ENCODE peak calls at places on chromosomes 4 and X, in seven cellular contexts. One of them, this sample, is unnamed. For H3K4me1, the result is how much of the 10 kb centered on the place peaks cover.

GRCh38 chr4:152109585-152110509 is 349.0 kb upstream of the GATB start:
- DNase-seq in left ventricle myocardium inferior: no peak
- DNase-seq in uterus: no peak
- DNase-seq in CD8-positive, alpha-beta T cell: no peak
- DNase-seq in GM23248: peak
- DNase-seq in spleen: no peak
- DNase-seq in fibroblast of lung: peak
- DNase-seq in this sample: no peak

GRCh38 chr4:115938764-115939443 is 825.5 kb upstream of the NDST4 start:
- DNase-seq in spleen: no peak
- DNase-seq in CD8-positive, alpha-beta T cell: no peak
- DNase-seq in fibroblast of lung: no peak
- DNase-seq in uterus: no peak
- DNase-seq in left ventricle myocardium inferior: no peak
- DNase-seq in GM23248: no peak
- DNase-seq in this sample: no peak

GRCh38 chr4:106898621-106899230 is 137.4 kb downstream of the DKK2 start:
- DNase-seq in CD8-positive, alpha-beta T cell: no peak
- DNase-seq in spleen: no peak
- DNase-seq in GM23248: peak
- DNase-seq in left ventricle myocardium inferior: no peak
- DNase-seq in fibroblast of lung: peak
- DNase-seq in uterus: no peak
- DNase-seq in this sample: no peak

GRCh38 chr4:5881340-5881739 is 11.5 kb downstream of the CRMP1 start:
- DNase-seq in fibroblast of lung: no peak
- DNase-seq in CD8-positive, alpha-beta T cell: no peak
- DNase-seq in uterus: no peak
- DNase-seq in left ventricle myocardium inferior: no peak
- DNase-seq in spleen: no peak
- DNase-seq in GM23248: no peak
- DNase-seq in this sample: no peak

GRCh38 chrX:112818114-112819012 is 22.3 kb downstream of the AMOT start:
- DNase-seq in fibroblast of lung: no peak
- DNase-seq in GM23248: no peak
- DNase-seq in CD8-positive, alpha-beta T cell: no peak
- DNase-seq in uterus: no peak
- DNase-seq in left ventricle myocardium inferior: peak
- DNase-seq in spleen: no peak
- DNase-seq in this sample: no peak

GRCh38 chrX:108641589-108642272 is 94.6 kb downstream of the IRS4 start:
- DNase-seq in fibroblast of lung: no peak
- DNase-seq in uterus: no peak
- DNase-seq in spleen: no peak
- DNase-seq in CD8-positive, alpha-beta T cell: no peak
- DNase-seq in GM23248: no peak
- DNase-seq in left ventricle myocardium inferior: no peak
- DNase-seq in this sample: no peak

GRCh38 chr4:87304659-87305277 is 17.9 kb downstream of the HSD17B13 start:
- DNase-seq in fibroblast of lung: peak
- DNase-seq in spleen: no peak
- DNase-seq in GM23248: no peak
- DNase-seq in CD8-positive, alpha-beta T cell: no peak
- DNase-seq in left ventricle myocardium inferior: no peak
- DNase-seq in uterus: no peak
- DNase-seq in this sample: no peak

GRCh38 chrX:132411310-132411977 is 77.4 kb downstream of the MBNL3 start:
- DNase-seq in fibroblast of lung: no peak
- DNase-seq in left ventricle myocardium inferior: no peak
- DNase-seq in spleen: no peak
- DNase-seq in uterus: no peak
- DNase-seq in GM23248: no peak
- DNase-seq in CD8-positive, alpha-beta T cell: no peak
- DNase-seq in this sample: no peak

GRCh38 chr4:41015031-41015675 is 199.2 kb downstream of the APBB2 start:
- DNase-seq in uterus: no peak
- DNase-seq in CD8-positive, alpha-beta T cell: no peak
- DNase-seq in GM23248: no peak
- DNase-seq in fibroblast of lung: no peak
- DNase-seq in left ventricle myocardium inferior: no peak
- DNase-seq in spleen: no peak
- DNase-seq in this sample: no peak

GRCh38 chrX:153400146-153401132 is 711 bp downstream of the PNMA6E start:
- DNase-seq in GM23248: peak
- DNase-seq in spleen: peak
- DNase-seq in left ventricle myocardium inferior: no peak
- DNase-seq in fibroblast of lung: no peak
- DNase-seq in uterus: no peak
- DNase-seq in CD8-positive, alpha-beta T cell: peak
- DNase-seq in this sample: no peak

GRCh38 chrX:20382518-20383291 is 116.0 kb upstream of the RPS6KA3 start:
- DNase-seq in CD8-positive, alpha-beta T cell: no peak
- DNase-seq in fibroblast of lung: no peak
- DNase-seq in left ventricle myocardium inferior: no peak
- DNase-seq in GM23248: peak
- DNase-seq in spleen: no peak
- DNase-seq in uterus: no peak
- DNase-seq in this sample: no peak

GRCh38 chr4:168367065-168367464 is 48.5 kb upstream of the DDX60 start:
- DNase-seq in spleen: no peak
- DNase-seq in CD8-positive, alpha-beta T cell: no peak
- DNase-seq in left ventricle myocardium inferior: no peak
- DNase-seq in uterus: no peak
- DNase-seq in GM23248: no peak
- DNase-seq in fibroblast of lung: no peak
- DNase-seq in this sample: no peak

GRCh38 chrX:35499071-35499862 is 298.9 kb upstream of the MAGEB16 start:
- DNase-seq in left ventricle myocardium inferior: no peak
- DNase-seq in CD8-positive, alpha-beta T cell: no peak
- DNase-seq in fibroblast of lung: no peak
- DNase-seq in uterus: no peak
- DNase-seq in GM23248: no peak
- DNase-seq in spleen: no peak
- DNase-seq in this sample: no peak

GRCh38 chr4:184283659-184284335 is 66.1 kb upstream of the ENPP6 start:
- DNase-seq in CD8-positive, alpha-beta T cell: no peak
- DNase-seq in fibroblast of lung: no peak
- DNase-seq in GM23248: no peak
- DNase-seq in left ventricle myocardium inferior: no peak
- DNase-seq in uterus: no peak
- DNase-seq in spleen: no peak
- DNase-seq in this sample: no peak

GRCh38 chrX:50707955-50708694 is 105.9 kb downstream of the SHROOM4 start:
- DNase-seq in spleen: no peak
- DNase-seq in GM23248: no peak
- DNase-seq in uterus: no peak
- DNase-seq in left ventricle myocardium inferior: no peak
- DNase-seq in fibroblast of lung: no peak
- DNase-seq in CD8-positive, alpha-beta T cell: no peak
- DNase-seq in this sample: no peak

GRCh38 chr4:87339440-87339839 is 16.8 kb upstream of the HSD17B13 start:
- DNase-seq in CD8-positive, alpha-beta T cell: no peak
- DNase-seq in left ventricle myocardium inferior: no peak
- DNase-seq in spleen: no peak
- DNase-seq in GM23248: no peak
- DNase-seq in fibroblast of lung: peak
- DNase-seq in uterus: no peak
- DNase-seq in this sample: no peak

DNA sequence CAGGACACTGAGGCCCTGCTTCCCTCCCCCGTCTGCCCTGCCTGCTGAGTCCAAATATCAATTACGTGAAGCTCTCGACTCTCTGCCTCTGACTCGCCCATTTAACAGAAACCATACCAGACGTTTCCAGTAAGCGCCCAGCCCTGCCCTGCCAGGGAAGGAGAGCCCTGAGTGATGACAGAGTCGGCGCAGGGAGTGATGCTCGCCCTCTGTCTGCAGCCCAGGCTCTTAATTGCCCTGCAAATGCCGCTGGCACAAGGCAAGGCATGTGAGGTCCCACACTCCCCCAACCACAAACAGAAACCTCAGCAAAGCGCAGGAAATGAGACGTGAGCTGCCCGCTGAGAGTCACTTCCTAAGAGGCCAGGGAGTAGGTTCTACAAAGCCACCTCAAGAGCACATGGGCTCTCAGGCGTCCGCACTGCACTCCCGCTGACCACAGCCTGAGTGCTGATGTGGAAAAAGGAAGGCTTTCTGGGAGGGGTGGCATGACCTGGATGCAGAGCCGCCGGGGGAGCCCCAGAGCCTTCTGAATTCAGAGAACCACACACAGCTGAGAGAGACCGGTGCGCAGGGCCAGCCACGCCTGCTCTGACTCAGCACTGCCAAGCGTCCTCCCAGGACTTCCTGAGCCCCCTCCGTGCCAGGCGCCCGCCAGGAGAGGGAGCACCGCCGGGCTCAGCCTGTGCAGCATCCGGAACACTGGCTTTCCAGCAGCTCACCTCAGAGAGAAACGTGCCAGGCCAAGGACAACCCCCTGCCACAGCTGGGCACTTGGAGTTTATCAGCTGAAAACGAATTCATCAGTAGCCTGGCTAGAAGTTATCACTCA is 5.3 kb downstream of the ZFYVE28 start:
- DNase-seq in GM23248: peak
- DNase-seq in fibroblast of lung: peak
- DNase-seq in uterus: peak
- DNase-seq in spleen: peak
- DNase-seq in CD8-positive, alpha-beta T cell: peak
- DNase-seq in left ventricle myocardium inferior: peak
- DNase-seq in this sample: no peak
- H3K4me3 ChIP-seq in GM23248: peak
- H3K4me3 ChIP-seq in fibroblast of lung: peak
- H3K4me3 ChIP-seq in uterus: no peak
- H3K4me3 ChIP-seq in spleen: peak
- H3K4me3 ChIP-seq in CD8-positive, alpha-beta T cell: peak
- H3K4me3 ChIP-seq in left ventricle myocardium inferior: peak
- H3K4me3 ChIP-seq in this sample: peak

GRCh38 chr4:153242848-153243324 is 38.6 kb downstream of the TRIM2 start:
- DNase-seq in fibroblast of lung: no peak
- DNase-seq in uterus: no peak
- DNase-seq in GM23248: no peak
- DNase-seq in spleen: no peak
- DNase-seq in CD8-positive, alpha-beta T cell: no peak
- DNase-seq in left ventricle myocardium inferior: no peak
- DNase-seq in this sample: no peak
- H3K4me1 ChIP-seq in fibroblast of lung: under half
- H3K4me1 ChIP-seq in uterus: under half
- H3K4me1 ChIP-seq in GM23248: under half
- H3K4me1 ChIP-seq in spleen: under half
- H3K4me1 ChIP-seq in CD8-positive, alpha-beta T cell: under half
- H3K4me1 ChIP-seq in left ventricle myocardium inferior: under half
- H3K4me1 ChIP-seq in this sample: under half

DNA sequence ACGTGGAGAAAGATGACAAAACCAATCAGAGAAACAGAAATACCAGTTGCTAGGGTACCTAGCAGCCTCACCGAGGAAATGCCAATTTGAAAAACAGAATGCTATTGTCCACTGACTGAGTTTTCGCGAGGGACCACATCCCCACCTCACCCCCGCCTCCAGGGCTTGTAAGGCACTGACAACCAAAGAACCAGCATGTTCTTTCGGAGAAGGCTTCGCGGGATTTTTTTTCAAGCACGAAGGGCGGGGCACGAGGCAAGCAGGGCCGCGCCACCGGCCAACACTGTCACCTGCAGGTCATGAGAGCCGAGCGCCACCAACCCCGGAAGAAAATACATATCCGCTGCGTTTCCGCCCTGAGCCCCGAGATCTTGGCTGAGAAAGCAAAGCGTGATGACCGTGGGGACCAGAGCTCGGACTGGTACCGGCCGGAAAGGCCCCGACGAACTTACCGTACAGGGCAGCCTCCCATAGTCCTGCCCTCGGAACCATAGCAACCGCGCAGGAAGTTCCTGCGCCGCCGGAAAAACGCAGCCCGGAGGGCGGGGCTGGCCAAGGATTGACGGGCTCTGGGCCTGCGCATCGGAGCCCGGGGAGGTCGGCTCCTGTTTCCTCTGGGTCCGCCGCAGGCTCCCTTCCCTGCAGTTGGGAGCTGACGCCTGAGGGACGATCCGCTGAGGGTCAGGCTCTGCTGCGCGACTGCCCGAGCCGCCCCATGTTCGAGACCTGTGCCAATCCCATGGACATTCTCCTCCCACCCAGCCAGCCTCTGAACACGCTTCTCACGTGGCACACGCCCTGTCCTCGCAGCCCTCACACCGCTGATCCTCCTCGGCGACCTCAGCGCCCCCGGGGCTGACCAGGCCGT is 59.2 kb upstream of the PAGE5 start:
- DNase-seq in CD8-positive, alpha-beta T cell: peak
- DNase-seq in GM23248: peak
- DNase-seq in spleen: peak
- DNase-seq in uterus: peak
- DNase-seq in left ventricle myocardium inferior: peak
- DNase-seq in fibroblast of lung: peak
- DNase-seq in this sample: peak
- H3K4me3 ChIP-seq in CD8-positive, alpha-beta T cell: peak
- H3K4me3 ChIP-seq in GM23248: peak
- H3K4me3 ChIP-seq in spleen: peak
- H3K4me3 ChIP-seq in uterus: peak
- H3K4me3 ChIP-seq in left ventricle myocardium inferior: peak
- H3K4me3 ChIP-seq in fibroblast of lung: peak
- H3K4me3 ChIP-seq in this sample: peak

GRCh38 chr4:156963419-156963818 is 8.2 kb downstream of the PDGFC start:
- DNase-seq in CD8-positive, alpha-beta T cell: no peak
- DNase-seq in GM23248: no peak
- DNase-seq in left ventricle myocardium inferior: no peak
- DNase-seq in spleen: no peak
- DNase-seq in uterus: no peak
- DNase-seq in fibroblast of lung: no peak
- DNase-seq in this sample: no peak

GRCh38 chr4:156959298-156959702 is 12.3 kb downstream of the PDGFC start:
- DNase-seq in fibroblast of lung: peak
- DNase-seq in uterus: no peak
- DNase-seq in GM23248: peak
- DNase-seq in spleen: no peak
- DNase-seq in CD8-positive, alpha-beta T cell: no peak
- DNase-seq in left ventricle myocardium inferior: no peak
- DNase-seq in this sample: no peak

GRCh38 chr4:156962069-156962377 is 9.6 kb downstream of the PDGFC start:
- DNase-seq in fibroblast of lung: no peak
- DNase-seq in spleen: no peak
- DNase-seq in CD8-positive, alpha-beta T cell: no peak
- DNase-seq in left ventricle myocardium inferior: no peak
- DNase-seq in GM23248: no peak
- DNase-seq in uterus: no peak
- DNase-seq in this sample: no peak

GRCh38 chr4:156961241-156962068 is 10.1 kb downstream of the PDGFC start:
- DNase-seq in GM23248: no peak
- DNase-seq in left ventricle myocardium inferior: no peak
- DNase-seq in fibroblast of lung: no peak
- DNase-seq in CD8-positive, alpha-beta T cell: no peak
- DNase-seq in uterus: no peak
- DNase-seq in spleen: no peak
- DNase-seq in this sample: no peak

DNA sequence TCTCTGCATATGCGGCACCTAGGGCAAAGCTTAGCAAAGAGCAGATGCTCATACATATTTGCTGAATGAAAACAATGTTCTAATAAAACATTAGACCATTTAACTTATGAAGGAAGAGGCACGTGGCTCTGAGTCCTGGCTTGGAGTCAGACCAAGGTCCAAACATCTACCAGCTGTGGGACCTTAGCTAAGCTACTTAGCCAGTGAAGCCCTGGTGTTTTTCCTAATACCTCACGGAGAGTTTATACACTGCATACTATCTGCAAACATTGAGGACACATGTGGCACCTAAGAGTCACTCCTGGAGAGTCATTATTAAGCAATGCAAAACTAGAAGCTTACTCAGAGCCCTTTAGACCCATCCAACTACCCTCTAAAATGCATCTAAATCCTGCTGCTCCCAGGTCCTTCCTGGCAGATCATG is 9.0 kb downstream of the PDGFC start:
- DNase-seq in fibroblast of lung: peak
- DNase-seq in left ventricle myocardium inferior: no peak
- DNase-seq in GM23248: peak
- DNase-seq in uterus: peak
- DNase-seq in spleen: no peak
- DNase-seq in CD8-positive, alpha-beta T cell: no peak
- DNase-seq in this sample: no peak
- H3K4me1 ChIP-seq in fibroblast of lung: under half
- H3K4me1 ChIP-seq in left ventricle myocardium inferior: under half
- H3K4me1 ChIP-seq in GM23248: half or more
- H3K4me1 ChIP-seq in uterus: under half
- H3K4me1 ChIP-seq in spleen: under half
- H3K4me1 ChIP-seq in CD8-positive, alpha-beta T cell: under half
- H3K4me1 ChIP-seq in this sample: under half